ENCODE peak calls at places on chromosomes 3 and 15, in seven cellular contexts. C is AG04449; M is CD8-positive, alpha-beta T cell; G is fibroblast of pulmonary artery; W is left cardiac atrium; U is GM20000; K is heart left ventricle. L is an unnamed sample.

GRCh38 chr15:68650901-68651709 is 72.3 kb downstream of the CORO2B start:
- DNase-seq in C (no peak), M (no peak), G (no peak), W (peak), U (peak), K (no peak), L (no peak)

GRCh38 chr15:78021761-78022160 is 55.8 kb downstream of the TBC1D2B start:
- DNase-seq in C (no peak), M (no peak), G (no peak), W (no peak), U (no peak), K (no peak), L (no peak)

GRCh38 chr3:71868891-71869290 is 83.9 kb upstream of the PROK2 start:
- DNase-seq in C (no peak), M (no peak), G (no peak), W (no peak), U (no peak), K (no peak), L (no peak)

GRCh38 chr3:77686560-77686959 is 646.7 kb downstream of the ROBO2 start:
- DNase-seq in C (no peak), M (no peak), G (no peak), W (no peak), U (no peak), K (no peak), L (no peak)

GRCh38 chr15:63945838-63946298 is 100.4 kb downstream of the DAPK2 start:
- DNase-seq in C (no peak), M (no peak), G (no peak), W (no peak), U (no peak), K (no peak), L (no peak)

GRCh38 chr15:44554934-44555723 is 18.2 kb downstream of the EIF3J start:
- DNase-seq in C (no peak), M (no peak), G (no peak), W (no peak), U (no peak), K (no peak), L (no peak)

GRCh38 chr15:69232144-69232543 is 66.6 kb upstream of the PAQR5 start:
- DNase-seq in C (no peak), M (no peak), G (peak), W (no peak), U (no peak), K (no peak), L (peak)

GRCh38 chr3:53613111-53613510 is 118.7 kb downstream of the CACNA1D start:
- DNase-seq in C (no peak), M (no peak), G (no peak), W (no peak), U (no peak), K (no peak), L (no peak)

GRCh38 chr3:1404270-1404669 is 311.4 kb downstream of the CNTN6 start:
- DNase-seq in C (no peak), M (no peak), G (peak), W (peak), U (no peak), K (no peak), L (peak)

GRCh38 chr3:110608566-110608965 is 463.1 kb upstream of the NECTIN3 start:
- DNase-seq in C (no peak), M (no peak), G (peak), W (no peak), U (no peak), K (no peak), L (peak)

GRCh38 chr15:64050281-64051092 is 4.2 kb upstream of the DAPK2 start:
- DNase-seq in C (no peak), M (no peak), G (no peak), W (no peak), U (no peak), K (no peak), L (no peak)

GRCh38 chr3:98680723-98681122 is 82.4 kb upstream of the ST3GAL6 start:
- DNase-seq in C (no peak), M (no peak), G (no peak), W (no peak), U (no peak), K (no peak), L (peak)

GRCh38 chr3:143998266-143998665 is 26.6 kb downstream of the DIPK2A start:
- DNase-seq in C (no peak), M (no peak), G (peak), W (no peak), U (no peak), K (no peak), L (peak)

GRCh38 chr3:130759692-130760338 is 13.2 kb upstream of the PIK3R4 start:
- DNase-seq in C (no peak), M (peak), G (peak), W (peak), U (peak), K (peak), L (peak)

GRCh38 chr3:42505203-42505848 is 2.9 kb downstream of the VIPR1 start:
- DNase-seq in C (no peak), M (no peak), G (no peak), W (no peak), U (no peak), K (peak), L (no peak)

GRCh38 chr15:41848595-41848994 is 9.9 kb downstream of the PLA2G4B start:
- DNase-seq in C (no peak), M (no peak), G (peak), W (no peak), U (no peak), K (no peak), L (no peak)

L was measured in astrocyte.